ENCODE peak calls at places on chromosomes 11 and 22, in five cellular contexts. C is kidney epithelial cell; Z is pancreas; U is IMR-90; H is CD8-positive, alpha-beta T cell. Q is an unnamed sample.

GRCh38 chr22:39177456-39177775 is 24.9 kb upstream of the CBX7 start:
- DNase-seq in C (no peak), Z (peak; percentile 8), U (no peak), H (no peak), Q (no peak)

GRCh38 chr22:45248832-45249561 is 8.3 kb upstream of the KIAA0930 start:
- DNase-seq in H (no peak), C (no peak), Z (no peak), U (no peak), Q (no peak)

GRCh38 chr22:26316732-26317131 is 112.3 kb upstream of the ASPHD2 start:
- DNase-seq in H (no peak), U (no peak), C (no peak), Z (no peak), Q (no peak)

GRCh38 chr11:128908391-128909246 is 17.5 kb downstream of the KCNJ5 start:
- DNase-seq in U (peak; percentile 82), Z (peak; percentile 67), H (no peak), C (no peak), Q (no peak)

GRCh38 chr11:76771446-76772099 is 11.6 kb upstream of the TSKU start:
- DNase-seq in H (no peak), Z (no peak), U (no peak), C (no peak), Q (no peak)

GRCh38 chr11:57354699-57355098 is 16.5 kb downstream of the P2RX3 start:
- DNase-seq in Z (no peak), C (no peak), H (no peak), U (no peak), Q (no peak)

GRCh38 chr22:46795845-46796565 is 33.6 kb downstream of the TBC1D22A start:
- DNase-seq in C (no peak), H (no peak), Z (no peak), U (no peak), Q (no peak)

GRCh38 chr11:35950082-35950481 is 6.2 kb downstream of the LDLRAD3 start:
- DNase-seq in H (no peak), C (no peak), Z (no peak), U (no peak), Q (no peak)

GRCh38 chr11:134233729-134234179 is 9.3 kb downstream of the VPS26B start:
- DNase-seq in H (no peak), U (no peak), C (no peak), Z (no peak), Q (no peak)

GRCh38 chr22:29661355-29661754 is 57.9 kb downstream of the NF2 start:
- DNase-seq in C (no peak), H (no peak), Z (no peak), U (peak; percentile 58), Q (no peak)

GRCh38 chr11:35526370-35526792 is 965 bp upstream of the PAMR1 start:
- DNase-seq in Z (no peak), H (no peak), C (no peak), U (peak; percentile 65), Q (no peak)

GRCh38 chr22:49723478-49724029 is 104.1 kb downstream of the BRD1 start:
- DNase-seq in C (no peak), Z (no peak), H (no peak), U (no peak), Q (no peak)

GRCh38 chr11:119618208-119618909 is 110.6 kb downstream of the NECTIN1 start:
- DNase-seq in C (no peak), H (no peak), U (no peak), Z (peak; percentile 48), Q (no peak)

GRCh38 chr11:90656171-90656570 is 433.3 kb upstream of the CHORDC1 start:
- DNase-seq in C (no peak), H (no peak), U (no peak), Z (no peak), Q (no peak)

GRCh38 chr11:129610125-129610524 is 205.5 kb upstream of the TMEM45B start:
- DNase-seq in Z (no peak), H (no peak), C (no peak), U (no peak), Q (no peak)

GRCh38 chr11:898540-899190 is 11.9 kb downstream of the CHID1 start:
- DNase-seq in Z (no peak), H (no peak), C (no peak), U (no peak), Q (no peak)

GRCh38 chr11:2653930-2654739 is 45.7 kb downstream of the KCNQ1OT1 start:
- DNase-seq in H (no peak), Z (peak; percentile 11), C (no peak), U (no peak), Q (no peak)

GRCh38 chr11:83508804-83509203 is 222.6 kb upstream of the CCDC90B start:
- DNase-seq in C (no peak), H (no peak), U (no peak), Z (no peak), Q (no peak)

GRCh38 chr11:130243816-130244215 is 70.9 kb downstream of the ZBTB44 start:
- DNase-seq in H (no peak), U (no peak), Z (no peak), C (no peak), Q (no peak)

GRCh38 chr11:134761926-134762247 is 349.8 kb upstream of the B3GAT1 start:
- DNase-seq in C (no peak), U (no peak), Z (no peak), H (no peak), Q (no peak)

GRCh38 chr11:116852261-116853125 is 15.1 kb upstream of the APOA1 start:
- DNase-seq in C (no peak), H (no peak), Z (no peak), U (peak; percentile 57), Q (no peak)

GRCh38 chr11:108324587-108324986 is 101.7 kb downstream of the ATM start:
- DNase-seq in H (no peak), C (no peak), Z (no peak), U (peak; percentile 57), Q (no peak)

GRCh38 chr11:114281388-114281956 is 14.7 kb upstream of the NNMT start:
- DNase-seq in H (no peak), U (no peak), Z (no peak), C (no peak), Q (no peak)

GRCh38 chr11:129639300-129639699 is 176.3 kb upstream of the TMEM45B start:
- DNase-seq in U (peak; percentile 99), H (no peak), Z (no peak), C (peak; percentile 97), Q (peak; percentile 94)

GRCh38 chr11:130070829-130071205 is 1.1 kb downstream of the APLP2 start:
- DNase-seq in Z (peak; percentile 21), U (peak; percentile 36), C (no peak), H (no peak), Q (no peak)

GRCh38 chr22:23279781-23280180 is 99.5 kb downstream of the BCR start:
- DNase-seq in C (no peak), H (no peak), Z (no peak), U (peak; percentile 28), Q (no peak)

GRCh38 chr11:6298605-6299004 is 21.7 kb downstream of the CAVIN3 start:
- DNase-seq in Z (peak; percentile 71), U (no peak), H (no peak), C (no peak), Q (no peak)

GRCh38 chr11:126502159-126502558 is 146.7 kb downstream of the ST3GAL4 start:
- DNase-seq in H (no peak), Z (no peak), C (no peak), U (no peak), Q (no peak)

GRCh38 chr11:113373306-113373705 is 14.3 kb upstream of the ANKK1 start:
- DNase-seq in C (no peak), U (peak; percentile 64), Z (no peak), H (no peak), Q (no peak)

GRCh38 chr22:27252282-27253049 is 549.1 kb downstream of the MN1 start:
- DNase-seq in H (no peak), C (peak; percentile 34), Z (no peak), U (peak; percentile 78), Q (peak; percentile 50)

GRCh38 chr22:50220603-50221409 is 20.0 kb downstream of the SELENOO start:
- DNase-seq in U (no peak), Z (peak; percentile 15), C (no peak), H (no peak), Q (no peak)

GRCh38 chr11:43376065-43376464 is 17.3 kb downstream of the TTC17 start:
- DNase-seq in U (no peak), H (no peak), Z (no peak), C (no peak), Q (no peak)

GRCh38 chr11:47468598-47469214 is 19.8 kb upstream of the RAPSN start:
- DNase-seq in U (peak; percentile 26), C (no peak), Z (no peak), H (no peak), Q (no peak)

GRCh38 chr11:37812281-37812880 is 1214.3 kb upstream of the RAG2 start:
- DNase-seq in Z (no peak), C (no peak), H (no peak), U (no peak), Q (no peak)

DNA sequence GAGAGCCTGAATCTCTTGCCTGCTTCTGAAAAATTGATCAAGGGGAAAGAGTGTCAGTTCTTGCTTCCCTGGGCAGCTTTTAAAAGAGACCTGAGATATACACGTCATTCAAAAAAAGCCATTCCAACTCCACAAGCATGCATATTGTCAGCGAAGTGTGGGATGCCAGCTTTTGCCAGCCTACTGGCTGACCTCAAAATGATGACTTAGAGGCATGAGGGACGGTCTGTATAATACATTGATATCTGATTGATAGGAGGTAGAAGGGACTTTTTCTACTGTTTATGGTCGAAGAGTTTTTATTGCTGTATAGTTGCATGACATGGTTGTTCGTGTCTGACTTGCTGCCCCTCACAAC is 126.3 kb downstream of the MICAL2 start:
- DNase-seq in H (no peak), C (no peak), Z (no peak), U (no peak), Q (no peak)
- TF ChIP-seq CTCF in H (no peak), C (no peak), Z (no peak), U (no peak), Q (no peak)

GRCh38 chr11:69791266-69791665 is 16.1 kb upstream of the FGF4 start:
- DNase-seq in U (peak; percentile 61), C (peak; percentile 58), H (no peak), Z (no peak), Q (peak; percentile 20)
- H3K4me3 ChIP-seq in U (no peak overlapping the region), C (no peak overlapping the region), H (no peak overlapping the region), Z (no peak overlapping the region), Q (no peak overlapping the region)

GRCh38 chr11:27307232-27307631 is 55.8 kb downstream of the CCDC34 start:
- DNase-seq in Z (no peak), C (no peak), H (no peak), U (no peak), Q (no peak)

GRCh38 chr11:27305751-27306150 is 57.3 kb downstream of the CCDC34 start:
- DNase-seq in Z (no peak), C (no peak), H (no peak), U (no peak), Q (no peak)

GRCh38 chr11:27303903-27304302 is 59.1 kb downstream of the CCDC34 start:
- DNase-seq in U (no peak), C (no peak), H (no peak), Z (no peak), Q (no peak)

GRCh38 chr11:27300974-27301373 is 62.0 kb downstream of the CCDC34 start:
- DNase-seq in C (no peak), Z (no peak), H (no peak), U (no peak), Q (no peak)

GRCh38 chr11:27304514-27304913 is 58.5 kb downstream of the CCDC34 start:
- DNase-seq in H (no peak), Z (no peak), U (no peak), C (no peak), Q (no peak)
- TF ChIP-seq CTCF in H (no peak), Z (no peak), U (no peak), C (no peak), Q (no peak)

GRCh38 chr11:111455291-111456085 is 56.7 kb downstream of the BTG4 start:
- DNase-seq in Z (no peak), H (no peak), U (no peak), C (no peak), Q (no peak)
- H3K4me3 ChIP-seq in Z (no peak overlapping the region), H (no peak overlapping the region), U (no peak overlapping the region), C (no peak overlapping the region), Q (no peak overlapping the region)

GRCh38 chr22:20495861-20496681 is 476 bp upstream of the KLHL22 start:
- DNase-seq in U (peak; percentile 87), C (no peak), Z (peak; percentile 92), H (peak; percentile 87), Q (peak; percentile 62)
- TF ChIP-seq CTCF in U (peak; percentile 90), C (peak; percentile 89), Z (peak; percentile 75), H (peak; percentile 95), Q (peak; percentile 89)